ENCODE peak calls at places on chromosomes 13 and 19, in four cellular contexts. Q is left lung, W is fibroblast of lung, B is Peyer's patch. F is an unnamed sample.

GRCh38 chr13:105814219-105814901 is 721.1 kb downstream of the EFNB2 start:
- DNase-seq in Q (no peak), B (no peak), W (no peak), F (no peak)

GRCh38 chr13:39676315-39676876 is 20.9 kb downstream of the COG6 start:
- DNase-seq in Q (no peak), W (peak; percentile 68), B (no peak), F (peak; percentile 39)

GRCh38 chr19:18057557-18057956 is 29.2 kb downstream of the IL12RB1 start:
- DNase-seq in W (peak; percentile 28), Q (no peak), B (no peak), F (no peak)

GRCh38 chr13:45340422-45341033 is 455 bp downstream of the TPT1 start:
- DNase-seq in W (peak; percentile 94), Q (peak; percentile 96), B (peak; percentile 91), F (peak; percentile 91)

GRCh38 chr13:78662467-78662866 is 3.5 kb upstream of the OBI1 start:
- DNase-seq in W (no peak), B (no peak), Q (no peak), F (no peak)

GRCh38 chr19:15280915-15281683 is 48.9 kb upstream of the EPHX3 start:
- DNase-seq in W (peak; percentile 91), B (no peak), Q (peak; percentile 89), F (peak; percentile 89)

GRCh38 chr13:71758823-71759222 is 108.2 kb downstream of the DACH1 start:
- DNase-seq in W (no peak), Q (no peak), B (no peak), F (no peak)

GRCh38 chr19:55066107-55066709 is 3.3 kb upstream of the RDH13 start:
- DNase-seq in W (no peak), B (no peak), Q (no peak), F (no peak)

GRCh38 chr19:34259367-34259865 is 5.1 kb downstream of the GARRE1 start:
- DNase-seq in W (no peak), Q (no peak), B (no peak), F (peak; percentile 45)

GRCh38 chr19:18160441-18160791 is 7.5 kb downstream of the PIK3R2 start:
- DNase-seq in W (no peak), Q (no peak), B (no peak), F (no peak)

GRCh38 chr13:51958217-51958547 is 53.1 kb downstream of the ATP7B start:
- DNase-seq in B (peak; percentile 82), Q (no peak), W (no peak), F (no peak)

GRCh38 chr19:33389574-33390119 is 16.1 kb downstream of the CEBPG start:
- DNase-seq in B (peak; percentile 56), W (no peak), Q (peak; percentile 76), F (no peak)

GRCh38 chr19:4061178-4061682 is 5.5 kb downstream of the ZBTB7A start:
- DNase-seq in W (no peak), B (peak; percentile 98), Q (peak; percentile 95), F (no peak)

GRCh38 chr13:113187263-113187669 is 21.2 kb downstream of the PCID2 start:
- DNase-seq in Q (peak; percentile 89), B (no peak), W (peak; percentile 99), F (peak; percentile 100)

GRCh38 chr19:35077411-35078223 is 36.1 kb downstream of the HPN start:
- DNase-seq in Q (no peak), B (no peak), W (no peak), F (no peak)

GRCh38 chr19:36973021-36973843 is 57.1 kb downstream of the ZNF568 start:
- DNase-seq in B (peak; percentile 84), W (peak; percentile 76), Q (peak; percentile 92), F (peak; percentile 50)

GRCh38 chr13:38590796-38591507 is 95.9 kb upstream of the FREM2 start:
- DNase-seq in B (no peak), W (no peak), Q (peak; percentile 45), F (no peak)

GRCh38 chr13:86870388-86870966 is 800.7 kb upstream of the SLITRK5 start:
- DNase-seq in W (peak; percentile 49), B (no peak), Q (no peak), F (peak; percentile 43)

GRCh38 chr19:14400913-14401312 is 18.2 kb downstream of the DDX39A start:
- DNase-seq in Q (no peak), B (no peak), W (no peak), F (no peak)

GRCh38 chr19:35704218-35704617 is at the start of gene ZBTB32:
- DNase-seq in Q (no peak), B (no peak), W (peak; percentile 47), F (peak; percentile 61)

GRCh38 chr19:9969688-9969975 is 33.3 kb upstream of the OLFM2 start:
- DNase-seq in W (no peak), Q (no peak), B (no peak), F (no peak)

GRCh38 chr19:12834976-12835757 is 788 bp upstream of the RTBDN start:
- DNase-seq in B (no peak), Q (no peak), W (no peak), F (no peak)

GRCh38 chr13:99227909-99228688 is 27.4 kb downstream of the UBAC2 start:
- DNase-seq in Q (no peak), W (no peak), B (no peak), F (no peak)

GRCh38 chr13:89846890-89847585 is 1500.4 kb upstream of the MIR17HG start:
- DNase-seq in Q (no peak), W (peak; percentile 76), B (no peak), F (peak; percentile 3)

GRCh38 chr13:91652389-91652788 is 254.0 kb downstream of the GPC5 start:
- DNase-seq in B (no peak), W (no peak), Q (no peak), F (peak; percentile 28)

GRCh38 chr19:17021793-17022590 is 4.6 kb downstream of the CPAMD8 start:
- DNase-seq in B (no peak), Q (no peak), W (no peak), F (peak; percentile 26)

DNA sequence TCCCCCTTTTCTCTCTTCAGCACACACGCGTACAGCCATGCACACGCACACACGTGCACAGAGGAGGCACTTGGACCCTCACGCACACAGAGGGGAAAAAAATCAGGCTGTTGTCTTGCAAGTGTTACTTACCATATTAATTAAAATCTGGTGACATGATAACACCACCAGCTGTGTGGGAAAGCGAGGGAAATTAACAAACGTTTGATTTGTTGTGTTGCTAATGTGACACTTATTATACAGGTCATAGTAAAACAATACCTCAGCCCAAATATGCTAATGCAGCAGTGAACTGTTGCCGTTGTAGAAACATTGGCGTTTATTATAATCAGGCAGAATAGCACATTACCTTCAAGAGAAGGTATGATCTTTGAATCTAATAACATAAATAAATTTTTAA is 211.7 kb downstream of the TEX29 start:
- DNase-seq in B (no peak), W (no peak), Q (no peak), F (no peak)
- H3K27me3 ChIP-seq in B (no peaks in the 10 kb centered on the region), W (no peaks in the 10 kb centered on the region), Q (peaks cover 85% of the 10 kb centered on the region), F (no peaks in the 10 kb centered on the region)

GRCh38 chr13:67230774-67231480 is 791 bp upstream of the PCDH9 start:
- DNase-seq in W (peak; percentile 75), B (peak; percentile 59), Q (peak; percentile 89), F (peak; percentile 64)

GRCh38 chr13:67229438-67230242 is 496 bp downstream of the PCDH9 start:
- DNase-seq in W (peak; percentile 20), B (no peak), Q (no peak), F (peak; percentile 10)

GRCh38 chr13:67228909-67229308 is 1.2 kb downstream of the PCDH9 start:
- DNase-seq in Q (no peak), W (peak; percentile 32), B (no peak), F (peak; percentile 32)

GRCh38 chr13:67231481-67231940 is 1.4 kb upstream of the PCDH9 start:
- DNase-seq in W (peak; percentile 27), B (no peak), Q (no peak), F (no peak)

DNA sequence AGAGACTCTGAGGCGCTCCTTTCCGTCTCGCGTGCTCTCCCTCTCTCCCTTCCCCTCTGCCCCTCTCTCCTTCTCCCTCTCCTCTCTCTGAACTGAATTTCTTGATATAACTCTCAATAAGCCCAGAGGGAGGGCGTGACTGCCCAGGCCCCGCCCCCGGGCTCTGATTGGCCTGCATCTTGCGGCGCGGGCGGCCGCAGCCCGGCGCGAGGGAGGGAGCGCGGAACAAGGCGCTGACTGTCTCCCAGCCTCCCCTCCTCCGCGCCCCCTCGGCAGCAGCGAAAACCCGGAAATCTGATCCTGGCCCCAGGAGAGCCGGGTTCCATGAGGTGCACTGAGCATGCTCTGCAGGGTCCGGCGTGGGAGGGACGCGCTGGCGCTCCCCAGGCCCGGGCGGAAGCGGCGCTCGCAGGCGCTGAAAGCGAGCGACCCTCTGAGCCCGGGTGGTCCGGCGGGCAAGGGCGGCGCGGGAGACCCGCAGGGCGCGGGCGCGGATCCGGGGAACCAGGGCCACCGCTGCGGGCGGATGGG is at the start of gene PCDH9:
- DNase-seq in W (peak; percentile 98), Q (peak; percentile 95), B (peak; percentile 83), F (peak; percentile 97)
- H3K27me3 ChIP-seq in W (no peaks in the 10 kb centered on the region), Q (peaks cover 50% of the 10 kb centered on the region), B (no peaks in the 10 kb centered on the region), F (no peaks in the 10 kb centered on the region)

DNA sequence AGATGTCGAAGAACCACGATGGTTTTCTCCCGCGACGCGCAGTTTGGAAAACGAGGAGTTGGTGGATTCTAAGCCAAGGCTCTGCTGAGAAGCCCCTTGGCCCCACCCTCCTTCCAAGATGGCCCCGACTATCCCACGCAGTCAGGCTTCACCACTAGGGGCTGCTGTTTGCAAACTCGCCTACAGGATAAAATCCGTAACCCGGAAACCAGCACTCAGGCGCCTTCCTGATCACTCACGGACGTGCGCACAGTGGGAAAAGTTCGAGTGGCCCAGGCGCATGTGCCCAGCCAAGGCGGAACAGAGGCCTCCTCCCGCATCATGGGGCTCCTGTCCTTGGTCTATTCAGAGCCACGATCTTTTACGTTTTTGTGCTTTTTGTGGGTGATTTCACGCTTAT is 19.2 kb upstream of the UQCR11 start:
- DNase-seq in W (peak; percentile 57), B (no peak), Q (no peak), F (peak; percentile 37)
- H3K27me3 ChIP-seq in W (no peaks in the 10 kb centered on the region), B (no peaks in the 10 kb centered on the region), Q (no peaks in the 10 kb centered on the region), F (no peaks in the 10 kb centered on the region)

DNA sequence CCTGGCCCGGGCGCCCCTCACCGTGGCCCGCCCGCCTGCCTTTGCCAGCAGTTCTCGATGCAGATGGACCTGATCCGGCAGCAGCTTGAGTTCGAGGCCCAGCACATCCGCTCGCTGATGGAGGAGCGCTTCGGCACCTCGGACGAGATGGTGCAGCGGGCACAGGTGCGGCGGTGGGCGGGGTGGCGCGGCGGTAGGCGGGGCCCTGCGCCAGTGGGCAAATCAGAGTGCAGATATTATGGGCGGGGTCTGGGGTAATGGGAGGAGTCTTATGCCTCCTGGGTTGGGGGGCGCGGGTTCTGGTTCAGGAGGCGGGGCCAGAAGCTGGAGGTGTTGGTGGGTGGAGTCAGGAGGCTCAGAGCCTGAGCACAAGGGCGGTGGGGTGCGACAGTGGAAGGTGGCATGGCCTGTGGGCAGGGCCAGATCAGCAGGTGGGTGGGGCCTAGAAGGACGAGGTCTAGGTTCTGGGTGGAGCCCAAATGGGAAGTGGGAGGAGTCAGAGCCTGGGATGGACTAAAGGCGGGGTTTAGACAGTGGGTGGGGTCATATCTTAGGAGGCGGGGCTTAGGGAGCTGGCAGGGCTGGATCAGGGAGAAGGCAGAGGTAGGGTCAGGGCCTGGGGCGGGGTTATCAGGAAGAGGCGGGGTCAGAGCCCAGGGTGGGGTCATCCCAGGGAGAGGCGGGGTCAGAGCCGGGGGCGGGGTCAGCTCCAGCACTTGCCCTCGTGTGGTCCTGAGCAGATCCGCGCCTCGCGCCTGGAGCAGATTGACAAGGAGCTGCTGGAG is 5.6 kb downstream of the APC2 start:
- DNase-seq in B (peak; percentile 92), W (peak; percentile 55), Q (peak; percentile 72), F (peak; percentile 30)
- H3K27me3 ChIP-seq in B (peaks cover 57% of the 10 kb centered on the region), W (peaks cover 46% of the 10 kb centered on the region), Q (peaks cover 90% of the 10 kb centered on the region), F (peaks cover 58% of the 10 kb centered on the region)

GRCh38 chr19:47157455-47158321 is 27.1 kb downstream of the SAE1 start:
- DNase-seq in Q (no peak), W (peak; percentile 51), B (peak; percentile 54), F (peak; percentile 72)
- H3K27me3 ChIP-seq in Q (no peaks in the 10 kb centered on the region), W (no peaks in the 10 kb centered on the region), B (no peaks in the 10 kb centered on the region), F (no peaks in the 10 kb centered on the region)